ENCODE peak calls at places on chromosomes 4 and X, in five cellular contexts. P, J, D, B and S are unnamed samples.

GRCh38 chr4:6335040-6335590 is 65.5 kb downstream of the WFS1 start:
- DNase-seq in P (no peak), J (no peak), D (no peak), B (no peak), S (no peak)

GRCh38 chr4:8010618-8011017 is 71.0 kb upstream of the AFAP1 start:
- DNase-seq in P (no peak), J (no peak), D (no peak), B (peak; percentile 27), S (no peak)

GRCh38 chrX:22081475-22082092 is 49.5 kb downstream of the PHEX start:
- DNase-seq in P (peak; percentile 49), J (peak; percentile 67), D (peak; percentile 66), B (peak; percentile 71), S (peak; percentile 86)

GRCh38 chrX:109797311-109797975 is 64.4 kb upstream of the ACSL4 start:
- DNase-seq in P (no peak), J (no peak), D (no peak), B (peak; percentile 1), S (no peak)

GRCh38 chrX:72539822-72540221 is 32.8 kb downstream of the HDAC8 start:
- DNase-seq in P (no peak), J (no peak), D (no peak), B (peak; percentile 34), S (no peak)

GRCh38 chr4:120841580-120841979 is 80.9 kb downstream of the PRDM5 start:
- DNase-seq in P (no peak), J (no peak), D (no peak), B (peak; percentile 25), S (no peak)

GRCh38 chr4:3388461-3389185 is 53.1 kb upstream of the HGFAC start:
- DNase-seq in P (no peak), J (no peak), D (no peak), B (peak; percentile 87), S (peak; percentile 59)

GRCh38 chr4:70778888-70779422 is 57.2 kb downstream of the RUFY3 start:
- DNase-seq in P (no peak), J (no peak), D (no peak), B (no peak), S (no peak)

GRCh38 chr4:10048931-10049655 is 27.8 kb upstream of the SLC2A9 start:
- DNase-seq in P (no peak), J (no peak), D (no peak), B (no peak), S (no peak)

GRCh38 chrX:23935116-23935515 is 27.3 kb downstream of the CXorf58 start:
- DNase-seq in P (no peak), J (no peak), D (no peak), B (no peak), S (no peak)

GRCh38 chr4:153215976-153216375 is 11.7 kb downstream of the TRIM2 start:
- DNase-seq in P (no peak), J (no peak), D (no peak), B (peak; percentile 52), S (no peak)

GRCh38 chr4:20616848-20617247 is 83.4 kb upstream of the PACRGL start:
- DNase-seq in P (no peak), J (no peak), D (no peak), B (no peak), S (no peak)

GRCh38 chr4:186740822-186741221 is 17.2 kb upstream of the FAT1 start:
- DNase-seq in P (no peak), J (no peak), D (no peak), B (peak; percentile 78), S (no peak)

GRCh38 chr4:73434311-73434710 is 1.7 kb upstream of the AFP start:
- DNase-seq in P (no peak), J (no peak), D (no peak), B (peak; percentile 38), S (no peak)

GRCh38 chrX:2766921-2767320 is 15.1 kb downstream of the XG start:
- DNase-seq in P (no peak), J (no peak), D (no peak), B (no peak), S (no peak)

GRCh38 chrX:10157545-10157944 is 770 bp downstream of the CLCN4 start:
- DNase-seq in P (no peak), J (no peak), D (no peak), B (peak; percentile 51), S (no peak)